ENCODE peak calls at places on chromosomes 5 and 9, in eight cellular contexts. T is activated T-helper 1 cell treated with anti-CD3 and anti-CD28 coated beads, Interleukin-2, amount 50 U/mL, for 16 hours; J is GM10248; F is endodermal cell; N is dermis blood vessel endothelial cell; M is activated naive CD4-positive, alpha-beta T cell treated with Interleukin-2 at 50 U/mL for 16 hours; B is WERI-Rb-1; Y is Calu3. Q is an unnamed sample.

GRCh38 chr9:107707419-107707837 is 217.9 kb upstream of the KLF4 start:
- DNase-seq in F (no peak), B (no peak), T (no peak), M (no peak), J (no peak), Y (no peak), N (no peak), Q (peak)

GRCh38 chr5:37604290-37604689 is 225.2 kb downstream of the WDR70 start:
- DNase-seq in T (no peak), J (no peak), B (no peak), F (no peak), M (no peak), Y (no peak), N (no peak), Q (no peak)

GRCh38 chr5:141392429-141393198 is at the start of gene PCDHGA8:
- DNase-seq in Y (no peak), T (no peak), B (no peak), N (no peak), F (no peak), M (no peak), J (no peak), Q (no peak)

GRCh38 chr9:81074261-81074660 is 615.1 kb downstream of the TLE1 start:
- DNase-seq in Y (no peak), F (no peak), B (no peak), T (no peak), M (no peak), J (no peak), N (no peak), Q (no peak)

GRCh38 chr5:149799119-149799623 is 69.1 kb downstream of the PPARGC1B start:
- DNase-seq in Y (no peak), M (no peak), T (no peak), B (no peak), F (no peak), J (no peak), N (peak), Q (peak)

GRCh38 chr5:132387649-132388117 is 18.2 kb downstream of the SLC22A5 start:
- DNase-seq in J (peak), T (no peak), F (peak), M (no peak), N (peak), Y (peak), B (no peak), Q (peak)

GRCh38 chr9:135565141-135565628 is 3.6 kb downstream of the PAEP start:
- DNase-seq in B (peak), N (no peak), T (no peak), F (no peak), Y (no peak), J (no peak), M (no peak), Q (no peak)

GRCh38 chr9:128555180-128555721 is 2.9 kb downstream of the SPTAN1 start:
- DNase-seq in J (no peak), N (peak), F (peak), Y (peak), T (no peak), M (no peak), B (no peak), Q (peak)

GRCh38 chr5:89584339-89584956 is 701.5 kb upstream of the MEF2C start:
- DNase-seq in F (no peak), J (no peak), M (no peak), Y (no peak), T (no peak), N (no peak), B (no peak), Q (no peak)

GRCh38 chr5:117863589-117864296 is 1124.6 kb downstream of the DTWD2 start:
- DNase-seq in T (no peak), Y (no peak), J (no peak), N (no peak), F (no peak), M (no peak), B (no peak), Q (no peak)

GRCh38 chr5:132825165-132825823 is 5.2 kb downstream of the SHROOM1 start:
- DNase-seq in N (no peak), Y (no peak), M (no peak), F (peak), T (no peak), J (no peak), B (no peak), Q (no peak)

GRCh38 chr9:119768266-119768665 is 399.0 kb upstream of the BRINP1 start:
- DNase-seq in B (no peak), T (no peak), J (no peak), M (no peak), Y (no peak), F (no peak), N (no peak), Q (no peak)

GRCh38 chr5:146877178-146877681 is 1.3 kb downstream of the PPP2R2B start:
- DNase-seq in F (peak), M (peak), T (no peak), B (no peak), Y (peak), J (no peak), N (no peak), Q (peak)

GRCh38 chr5:173556142-173557028 is 60.1 kb downstream of the BOD1 start:
- DNase-seq in F (peak), B (no peak), N (no peak), T (no peak), Y (no peak), M (no peak), J (no peak), Q (no peak)

GRCh38 chr5:78472469-78473106 is 112.2 kb downstream of the SCAMP1 start:
- DNase-seq in Y (no peak), B (no peak), N (peak), J (no peak), F (no peak), M (no peak), T (no peak), Q (peak)

GRCh38 chr5:78538240-78538850 is 110.2 kb downstream of the LHFPL2 start:
- DNase-seq in Y (no peak), J (no peak), M (no peak), F (no peak), N (no peak), T (no peak), B (no peak), Q (no peak)

GRCh38 chr9:89323257-89323841 is 5.0 kb downstream of the SECISBP2 start:
- DNase-seq in J (no peak), B (no peak), M (no peak), T (no peak), N (no peak), Y (no peak), F (no peak), Q (peak)

GRCh38 chr9:89601856-89602562 is 2.8 kb upstream of the GADD45G start:
- DNase-seq in N (no peak), B (no peak), Y (no peak), F (peak), M (no peak), J (no peak), T (no peak), Q (no peak)

GRCh38 chr9:120555884-120556283 is 24.1 kb downstream of the CDK5RAP2 start:
- DNase-seq in Y (no peak), M (no peak), N (no peak), J (no peak), B (no peak), F (no peak), T (no peak), Q (no peak)

GRCh38 chr5:54835642-54836041 is 149.8 kb downstream of the ESM1 start:
- DNase-seq in Y (no peak), F (no peak), B (no peak), M (no peak), J (no peak), T (no peak), N (peak), Q (peak)

GRCh38 chr5:150505041-150505511 is 2.9 kb upstream of the NDST1 start:
- DNase-seq in B (no peak), F (no peak), J (no peak), T (no peak), M (no peak), Y (no peak), N (no peak), Q (no peak)

GRCh38 chr5:56481147-56481997 is 248.2 kb upstream of the ANKRD55 start:
- DNase-seq in N (peak), T (peak), B (no peak), J (peak), Y (no peak), F (peak), M (peak), Q (peak)

GRCh38 chr9:34628656-34629491 is at the start of gene ARID3C:
- DNase-seq in F (peak), M (peak), B (peak), N (peak), J (peak), Y (no peak), T (no peak), Q (no peak)

GRCh38 chr5:81187885-81188284 is 45.2 kb upstream of the CKMT2 start:
- DNase-seq in Y (no peak), T (no peak), B (no peak), J (no peak), N (no peak), M (no peak), F (no peak), Q (peak)

GRCh38 chr9:73743826-73744225 is 592.2 kb downstream of the ANXA1 start:
- DNase-seq in Y (no peak), T (no peak), B (no peak), J (no peak), M (no peak), N (no peak), F (no peak), Q (no peak)

GRCh38 chr5:127936439-127936972 is 147.1 kb upstream of the SLC12A2 start:
- DNase-seq in F (no peak), J (peak), T (no peak), Y (peak), M (no peak), N (no peak), B (no peak), Q (no peak)

GRCh38 chr9:18393340-18394130 is 80.4 kb upstream of the ADAMTSL1 start:
- DNase-seq in N (peak), T (no peak), Y (peak), J (no peak), M (no peak), B (no peak), F (no peak), Q (peak)

GRCh38 chr5:169767938-169768337 is 130.9 kb downstream of the DOCK2 start:
- DNase-seq in N (no peak), J (no peak), Y (no peak), F (peak), T (no peak), B (no peak), M (no peak), Q (no peak)

GRCh38 chr5:378301-378891 is 56.9 kb downstream of the AHRR start:
- DNase-seq in T (no peak), N (peak), M (peak), B (no peak), Y (no peak), J (no peak), F (peak), Q (no peak)

GRCh38 chr9:83744206-83744605 is 36.4 kb upstream of the UBQLN1 start:
- DNase-seq in J (no peak), M (no peak), T (no peak), F (no peak), B (no peak), N (no peak), Y (peak), Q (no peak)

GRCh38 chr5:83255268-83255667 is 177.9 kb downstream of the XRCC4 start:
- DNase-seq in N (no peak), F (no peak), T (no peak), J (no peak), M (no peak), Y (no peak), B (no peak), Q (no peak)

GRCh38 chr9:79672236-79672635 is 100.5 kb downstream of the TLE4 start:
- DNase-seq in N (no peak), T (no peak), B (no peak), M (no peak), Y (no peak), J (no peak), F (no peak), Q (no peak)

GRCh38 chr9:87751869-87752268 is 25.9 kb downstream of the CTSL start:
- DNase-seq in M (no peak), B (no peak), T (no peak), F (no peak), J (no peak), N (no peak), Y (no peak), Q (no peak)

GRCh38 chr9:116791314-116791713 is 104.2 kb downstream of the TRIM32 start:
- DNase-seq in F (no peak), Y (no peak), T (no peak), M (no peak), B (no peak), N (no peak), J (no peak), Q (no peak)

GRCh38 chr5:180976518-180976917 is 12.1 kb upstream of the BTNL3 start:
- DNase-seq in B (no peak), F (no peak), N (no peak), M (no peak), J (no peak), Y (peak), T (no peak), Q (no peak)

GRCh38 chr5:15587941-15588340 is 88.0 kb downstream of the FBXL7 start:
- DNase-seq in F (no peak), M (no peak), B (no peak), N (no peak), J (no peak), Y (no peak), T (no peak), Q (no peak)

GRCh38 chr5:112697833-112698232 is 39.9 kb upstream of the APC start:
- DNase-seq in N (no peak), T (no peak), B (no peak), Y (no peak), F (no peak), M (no peak), J (no peak), Q (no peak)

GRCh38 chr5:45260292-45260691 is 435.9 kb downstream of the HCN1 start:
- DNase-seq in M (no peak), J (no peak), F (no peak), B (no peak), N (no peak), Y (no peak), T (no peak), Q (no peak)

Q was measured in lung microvascular endothelial cell.